ENCODE peak calls at places on chromosomes 5 and 9, in ten cellular contexts. D is psoas muscle; T is AG20443; V is NCI-H1092 treated with DMSO at 0.1 percent for 48 hours; O is NCI-H226; H is hepatocyte; U is T1000; S is anterior cingulate cortex; W is NCI-H510A treated with DMSO at 0.1 percent for 48 hours; E is activated T-helper 9 cell treated with anti-CD3 and anti-CD28 coated beads, Interleukin-2, amount 50 U/mL, for 16 hours. B is an unnamed sample.

GRCh38 chr9:123925820-123926219 is 4.1 kb downstream of the DENND1A start:
- DNase-seq in V (no peak), W (no peak), D (no peak), H (no peak), O (peak), E (no peak), T (no peak), U (no peak), S (no peak), B (no peak)

GRCh38 chr5:19322716-19323485 is 665.1 kb downstream of the CDH18 start:
- DNase-seq in S (no peak), O (peak), D (no peak), T (no peak), V (no peak), E (no peak), U (no peak), W (peak), H (peak), B (no peak)

GRCh38 chr9:76894198-76894597 is 11.7 kb downstream of the PRUNE2 start:
- DNase-seq in U (no peak), V (no peak), T (no peak), H (no peak), E (no peak), S (no peak), W (no peak), O (no peak), D (no peak), B (no peak)

GRCh38 chr9:5446451-5447236 is 3.7 kb upstream of the CD274 start:
- DNase-seq in O (peak), U (no peak), E (no peak), V (no peak), W (no peak), S (no peak), H (no peak), T (no peak), D (no peak), B (no peak)

GRCh38 chr5:151155149-151155776 is 2.3 kb downstream of the ANXA6 start:
- DNase-seq in T (no peak), S (no peak), U (no peak), W (no peak), D (no peak), V (no peak), O (peak), E (peak), H (no peak), B (no peak)

GRCh38 chr5:173242675-173243085 is 7.7 kb upstream of the NKX2-5 start:
- DNase-seq in W (no peak), U (no peak), S (no peak), T (no peak), E (no peak), H (no peak), D (no peak), O (no peak), V (no peak), B (no peak)

GRCh38 chr5:176901260-176902101 is 2.3 kb upstream of the HK3 start:
- DNase-seq in H (no peak), E (no peak), O (no peak), T (no peak), W (no peak), V (no peak), U (no peak), D (no peak), S (no peak), B (no peak)

GRCh38 chr9:120701248-120701647 is 13.0 kb downstream of the MEGF9 start:
- DNase-seq in D (no peak), W (no peak), U (no peak), S (no peak), E (no peak), V (no peak), O (no peak), H (no peak), T (no peak), B (no peak)

GRCh38 chr9:101299901-101300300 is 84.9 kb downstream of the BAAT start:
- DNase-seq in H (no peak), E (no peak), T (no peak), U (no peak), S (no peak), W (no peak), O (no peak), V (no peak), D (no peak), B (no peak)

GRCh38 chr9:38686923-38687322 is 33.0 kb downstream of the FAM240B start:
- DNase-seq in T (no peak), O (no peak), V (peak), D (no peak), S (no peak), E (no peak), W (no peak), U (no peak), H (no peak), B (no peak)

GRCh38 chr5:150148408-150148927 is 7.2 kb downstream of the PDGFRB start:
- DNase-seq in S (no peak), U (no peak), V (no peak), T (peak), W (no peak), O (no peak), H (no peak), E (no peak), D (no peak), B (no peak)

GRCh38 chr5:152593388-152593787 is 188.3 kb upstream of the NMUR2 start:
- DNase-seq in U (no peak), S (no peak), T (no peak), W (no peak), D (no peak), V (no peak), O (no peak), H (no peak), E (no peak), B (no peak)

GRCh38 chr9:128078504-128079434 is 10.7 kb downstream of the SLC25A25 start:
- DNase-seq in O (peak), U (no peak), E (no peak), T (no peak), W (no peak), H (peak), D (no peak), V (no peak), S (no peak), B (no peak)

GRCh38 chr9:85108806-85109205 is 439.3 kb downstream of the NTRK2 start:
- DNase-seq in W (no peak), V (no peak), S (no peak), O (no peak), D (no peak), E (no peak), H (no peak), U (no peak), T (no peak), B (no peak)

GRCh38 chr9:76629205-76629990 is 134.8 kb upstream of the PCA3 start:
- DNase-seq in E (no peak), H (no peak), O (no peak), U (no peak), W (no peak), D (no peak), S (no peak), T (no peak), V (no peak), B (no peak)

GRCh38 chr5:104650313-104650712 is 1087.7 kb upstream of the NUDT12 start:
- DNase-seq in W (no peak), H (no peak), E (no peak), V (no peak), O (no peak), S (no peak), U (no peak), T (no peak), D (no peak), B (no peak)

GRCh38 chr9:94771096-94771495 is 44.6 kb downstream of the AOPEP start:
- DNase-seq in D (no peak), W (no peak), O (no peak), V (no peak), T (no peak), S (no peak), E (no peak), H (no peak), U (no peak), B (no peak)

GRCh38 chr9:12629091-12629490 is 64.1 kb upstream of the TYRP1 start:
- DNase-seq in D (no peak), E (no peak), W (no peak), U (no peak), S (no peak), O (no peak), T (no peak), H (no peak), V (no peak), B (no peak)

GRCh38 chr9:98551511-98552286 is 157.0 kb downstream of the GABBR2 start:
- DNase-seq in U (no peak), W (no peak), S (no peak), D (no peak), H (peak), T (peak), E (no peak), O (peak), V (no peak), B (no peak)

GRCh38 chr9:35618854-35619799 is 914 bp upstream of the CD72 start:
- DNase-seq in E (no peak), S (no peak), U (no peak), T (no peak), D (peak), V (no peak), O (no peak), H (no peak), W (no peak), B (no peak)

GRCh38 chr9:137648396-137648795 is 29.6 kb downstream of the EHMT1 start:
- DNase-seq in S (no peak), O (no peak), T (no peak), D (no peak), E (no peak), V (no peak), W (no peak), H (no peak), U (no peak), B (no peak)

GRCh38 chr5:32953694-32954093 is 242.6 kb downstream of the NPR3 start:
- DNase-seq in T (no peak), O (no peak), U (no peak), D (no peak), E (no peak), S (no peak), W (no peak), V (no peak), H (no peak), B (no peak)

GRCh38 chr9:38154501-38155421 is 85.7 kb upstream of the SHB start:
- DNase-seq in T (no peak), E (no peak), H (no peak), S (no peak), D (no peak), O (no peak), W (no peak), V (no peak), U (no peak), B (no peak)

GRCh38 chr5:107011530-107012115 is 659.1 kb downstream of the EFNA5 start:
- DNase-seq in D (peak), O (no peak), E (no peak), W (peak), T (no peak), U (no peak), H (no peak), S (no peak), V (no peak), B (no peak)

GRCh38 chr5:45281081-45281480 is 415.1 kb downstream of the HCN1 start:
- DNase-seq in W (no peak), O (no peak), V (no peak), H (no peak), U (no peak), T (no peak), S (no peak), D (no peak), E (no peak), B (no peak)

GRCh38 chr9:89807682-89808075 is 202.9 kb downstream of the GADD45G start:
- DNase-seq in D (no peak), W (no peak), E (no peak), H (no peak), U (no peak), T (no peak), O (no peak), S (no peak), V (no peak), B (no peak)

GRCh38 chr5:76402880-76403712 is at the start of gene IQGAP2:
- DNase-seq in T (peak), D (peak), W (peak), S (no peak), E (peak), O (peak), V (no peak), H (peak), U (peak), B (peak)

GRCh38 chr9:127918201-127919107 is 1.6 kb upstream of the ST6GALNAC4 start:
- DNase-seq in W (no peak), U (no peak), V (no peak), T (no peak), O (no peak), S (no peak), D (no peak), E (no peak), H (no peak), B (no peak)

B was measured in amygdala.